ENCODE peak calls at places on chromosomes 12 and 14, in seven cellular contexts. J is H9, S is cardiac fibroblast, I is fibroblast of pulmonary artery, B is A549, T is suprapubic skin, C is GM10248. P is an unnamed sample.

GRCh38 chr14:105742531-105742848 is 216.1 kb downstream of the TMEM121 start:
- DNase-seq in C (peak), I (no peak), B (no peak), T (peak), J (no peak), S (no peak), P (no peak)

GRCh38 chr12:88522961-88523360 is 57.3 kb downstream of the KITLG start:
- DNase-seq in J (no peak), T (no peak), C (no peak), I (no peak), S (no peak), B (no peak), P (no peak)

GRCh38 chr14:72699852-72700257 is 194.0 kb downstream of the DPF3 start:
- DNase-seq in B (peak), C (no peak), I (peak), T (no peak), S (peak), J (no peak), P (peak)

GRCh38 chr12:108888031-108888430 is 8.1 kb downstream of the DAO start:
- DNase-seq in T (no peak), J (no peak), S (no peak), C (no peak), B (no peak), I (no peak), P (no peak)

GRCh38 chr12:25725874-25726273 is 172.8 kb upstream of the LMNTD1 start:
- DNase-seq in C (no peak), J (no peak), B (no peak), S (peak), I (peak), T (no peak), P (peak)

GRCh38 chr12:990649-991349 is at the start of gene ERC1:
- DNase-seq in S (peak), I (peak), J (peak), C (peak), T (peak), B (peak), P (peak)

GRCh38 chr12:30003321-30003720 is 219.6 kb upstream of the TMTC1 start:
- DNase-seq in I (no peak), C (no peak), S (no peak), T (no peak), B (no peak), J (no peak), P (no peak)

GRCh38 chr12:82708507-82708906 is 21.8 kb downstream of the TMTC2 start:
- DNase-seq in T (no peak), B (no peak), J (peak), S (peak), C (no peak), I (peak), P (no peak)

GRCh38 chr12:77239617-77240016 is 174.2 kb upstream of the E2F7 start:
- DNase-seq in B (no peak), I (no peak), T (no peak), C (no peak), J (no peak), S (no peak), P (no peak)

GRCh38 chr12:49929581-49929980 is 21.0 kb upstream of the AQP2 start:
- DNase-seq in J (peak), I (no peak), C (no peak), B (no peak), S (no peak), T (no peak), P (no peak)

GRCh38 chr12:27627123-27627835 is 69.0 kb upstream of the REP15 start:
- DNase-seq in J (no peak), S (peak), B (no peak), T (no peak), I (peak), C (no peak), P (peak)

GRCh38 chr12:65960820-65961691 is 136.8 kb downstream of the HMGA2 start:
- DNase-seq in S (no peak), I (no peak), T (no peak), C (no peak), J (no peak), B (no peak), P (no peak)

GRCh38 chr14:70108419-70108818 is 80.3 kb downstream of the SLC8A3 start:
- DNase-seq in C (no peak), I (no peak), T (no peak), B (no peak), S (no peak), J (no peak), P (no peak)

GRCh38 chr12:95312656-95313055 is 95.0 kb downstream of the VEZT start:
- DNase-seq in J (no peak), S (no peak), B (no peak), I (no peak), T (no peak), C (no peak), P (no peak)

GRCh38 chr12:99119449-99119848 is 474.4 kb downstream of the APAF1 start:
- DNase-seq in B (no peak), J (no peak), C (no peak), S (no peak), I (no peak), T (no peak), P (no peak)

GRCh38 chr12:113092478-113093408 is 36.2 kb downstream of the DTX1 start:
- DNase-seq in B (peak), T (no peak), S (no peak), I (no peak), J (peak), C (peak), P (peak)

GRCh38 chr14:99563749-99564129 is 40.3 kb downstream of the CCDC85C start:
- DNase-seq in C (no peak), J (no peak), B (no peak), S (no peak), T (no peak), I (no peak), P (no peak)

GRCh38 chr14:99564903-99565259 is 39.1 kb downstream of the CCDC85C start:
- DNase-seq in I (no peak), J (no peak), C (no peak), B (no peak), S (no peak), T (no peak), P (no peak)

GRCh38 chr14:99564256-99564902 is 39.6 kb downstream of the CCDC85C start:
- DNase-seq in S (peak), B (peak), C (no peak), J (no peak), T (no peak), I (peak), P (peak)

GRCh38 chr14:99561827-99562226 is 42.2 kb downstream of the CCDC85C start:
- DNase-seq in S (no peak), B (no peak), I (no peak), J (no peak), C (no peak), T (no peak), P (no peak)

GRCh38 chr14:99562848-99563748 is 40.9 kb downstream of the CCDC85C start:
- DNase-seq in I (peak), B (peak), T (no peak), C (no peak), S (peak), J (peak), P (peak)
- TF ChIP-seq CTCF in I (peak), B (peak), T (peak), C (no peak), S (peak), J (peak), P (peak)

GRCh38 chr14:54840798-54841197 is 61.8 kb downstream of the GCH1 start:
- DNase-seq in S (no peak), T (no peak), C (no peak), I (no peak), B (no peak), J (no peak), P (no peak)
- TF ChIP-seq CTCF in S (no peak), T (no peak), C (peak), I (no peak), B (no peak), J (no peak), P (no peak)

GRCh38 chr12:2958432-2959193 is 584 bp upstream of the TEAD4 start:
- DNase-seq in I (peak), S (peak), J (peak), T (no peak), B (peak), C (peak), P (peak)
- TF ChIP-seq CTCF in I (no peak), S (no peak), J (no peak), T (no peak), B (no peak), C (no peak), P (no peak)

DNA sequence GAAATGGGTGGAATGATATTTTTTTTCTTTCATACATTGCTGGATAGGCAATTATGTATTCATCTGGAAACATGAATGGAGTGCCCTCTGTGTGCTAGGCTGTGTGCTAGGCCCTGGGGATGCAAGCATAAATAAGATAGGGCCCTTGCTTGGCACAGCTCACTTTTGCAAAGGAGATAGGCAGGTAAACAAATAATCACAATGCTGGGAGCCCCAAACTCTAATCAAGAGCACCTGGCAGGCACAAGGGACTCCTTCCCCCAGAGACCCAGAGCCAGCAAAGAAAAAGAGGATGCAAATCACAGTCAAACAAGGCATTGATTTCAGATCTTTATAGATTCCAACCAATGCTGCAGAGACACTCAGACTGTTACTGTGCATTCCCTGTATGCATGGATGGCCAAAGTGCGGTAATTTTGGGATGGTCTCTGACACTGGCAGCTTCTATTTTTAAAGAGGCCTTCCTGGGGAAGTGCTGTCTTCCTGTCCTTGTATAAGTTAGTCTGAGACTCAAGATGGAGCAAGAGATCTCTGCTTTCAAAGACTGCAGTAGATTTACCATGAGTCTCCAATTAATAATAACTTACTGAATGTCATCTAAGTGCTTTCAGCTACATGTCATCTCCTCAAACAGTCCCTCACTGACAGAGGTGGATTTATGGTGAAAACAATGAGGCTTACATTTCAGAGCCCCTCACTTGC is 45.1 kb upstream of the CPM start:
- DNase-seq in T (no peak), B (no peak), J (no peak), I (peak), C (no peak), S (no peak), P (no peak)
- TF ChIP-seq CTCF in T (no peak), B (no peak), J (no peak), I (no peak), C (no peak), S (no peak), P (no peak)

DNA sequence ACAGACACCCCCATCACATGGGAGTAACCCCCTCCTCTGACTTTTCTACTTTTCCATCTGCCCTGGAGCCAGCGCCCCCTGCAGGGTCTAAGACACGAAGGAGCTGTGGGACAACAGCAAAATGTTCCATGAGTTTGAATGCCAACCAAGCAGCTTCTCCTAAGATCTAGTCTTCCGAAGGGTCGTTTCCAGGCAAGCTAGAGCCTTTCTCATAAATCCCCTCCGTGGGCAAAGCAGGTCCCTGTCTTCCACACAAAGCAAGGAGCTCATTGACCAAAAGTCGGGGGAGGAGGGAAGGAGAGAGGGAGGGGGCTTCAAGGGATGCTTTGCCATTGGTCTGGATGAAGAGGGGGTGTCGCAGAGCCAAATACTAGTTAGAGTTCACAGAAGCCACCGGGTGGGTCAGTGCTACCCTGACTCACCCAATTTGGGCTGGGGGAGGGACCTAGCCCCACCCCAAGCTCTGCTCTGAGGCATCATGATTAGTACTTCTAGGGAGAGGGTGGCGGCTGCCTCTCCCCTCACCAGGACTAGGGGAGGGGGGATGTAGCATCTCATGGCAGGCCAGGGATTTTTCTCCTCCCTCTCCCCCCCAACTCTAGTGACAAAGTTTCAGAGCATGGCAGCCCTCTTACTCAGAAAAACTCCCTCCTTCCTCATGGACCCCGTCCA is 1.6 kb downstream of the MSI1 start:
- DNase-seq in J (peak), I (no peak), T (no peak), S (no peak), B (peak), C (no peak), P (no peak)
- TF ChIP-seq CTCF in J (peak), I (peak), T (no peak), S (peak), B (peak), C (peak), P (peak)